ENCODE peak calls at places on chromosomes 3 and 15, in nine cellular contexts. One of them, this sample, is unnamed.

GRCh38 chr15:52963865-52964264 is 173.7 kb upstream of the ONECUT1 start:
- DNase-seq in heart right ventricle: no peak
- DNase-seq in B cell: no peak
- DNase-seq in mesenchymal stem cell: no peak
- DNase-seq in GM10248: no peak
- DNase-seq in T-cell: no peak
- DNase-seq in HT-29: no peak
- DNase-seq in NCI-H1048: no peak
- DNase-seq in AG08396: no peak
- DNase-seq in this sample: no peak

GRCh38 chr15:98160236-98160635 is 199.7 kb downstream of the ARRDC4 start:
- DNase-seq in mesenchymal stem cell: no peak
- DNase-seq in T-cell: peak; percentile 34
- DNase-seq in HT-29: no peak
- DNase-seq in B cell: no peak
- DNase-seq in NCI-H1048: no peak
- DNase-seq in heart right ventricle: no peak
- DNase-seq in GM10248: no peak
- DNase-seq in AG08396: no peak
- DNase-seq in this sample: no peak

GRCh38 chr3:40021338-40021737 is 211.9 kb downstream of the MYRIP start:
- DNase-seq in HT-29: no peak
- DNase-seq in mesenchymal stem cell: no peak
- DNase-seq in T-cell: no peak
- DNase-seq in NCI-H1048: no peak
- DNase-seq in B cell: no peak
- DNase-seq in heart right ventricle: no peak
- DNase-seq in GM10248: no peak
- DNase-seq in AG08396: no peak
- DNase-seq in this sample: no peak

GRCh38 chr3:128992926-128993460 is 883 bp downstream of the CFAP92 start:
- DNase-seq in HT-29: no peak
- DNase-seq in GM10248: no peak
- DNase-seq in NCI-H1048: no peak
- DNase-seq in AG08396: no peak
- DNase-seq in B cell: no peak
- DNase-seq in T-cell: no peak
- DNase-seq in mesenchymal stem cell: no peak
- DNase-seq in heart right ventricle: no peak
- DNase-seq in this sample: no peak

GRCh38 chr3:159855599-159856495 is 132.8 kb upstream of the IL12A start:
- DNase-seq in NCI-H1048: no peak
- DNase-seq in mesenchymal stem cell: peak; percentile 41
- DNase-seq in B cell: no peak
- DNase-seq in HT-29: no peak
- DNase-seq in T-cell: no peak
- DNase-seq in heart right ventricle: no peak
- DNase-seq in GM10248: no peak
- DNase-seq in AG08396: no peak
- DNase-seq in this sample: no peak

GRCh38 chr3:188417329-188417728 is 263.4 kb downstream of the LPP start:
- DNase-seq in AG08396: no peak
- DNase-seq in NCI-H1048: no peak
- DNase-seq in GM10248: no peak
- DNase-seq in T-cell: no peak
- DNase-seq in mesenchymal stem cell: no peak
- DNase-seq in heart right ventricle: no peak
- DNase-seq in HT-29: no peak
- DNase-seq in B cell: peak; percentile 50
- DNase-seq in this sample: no peak

GRCh38 chr3:36695113-36695768 is 69.1 kb downstream of the DCLK3 start:
- DNase-seq in mesenchymal stem cell: no peak
- DNase-seq in B cell: no peak
- DNase-seq in T-cell: no peak
- DNase-seq in AG08396: no peak
- DNase-seq in NCI-H1048: no peak
- DNase-seq in GM10248: no peak
- DNase-seq in HT-29: no peak
- DNase-seq in heart right ventricle: no peak
- DNase-seq in this sample: no peak

GRCh38 chr3:14598143-14598569 is 53.4 kb upstream of the CCDC174 start:
- DNase-seq in GM10248: peak; percentile 53
- DNase-seq in mesenchymal stem cell: peak; percentile 50
- DNase-seq in HT-29: no peak
- DNase-seq in T-cell: peak; percentile 43
- DNase-seq in AG08396: peak; percentile 73
- DNase-seq in heart right ventricle: no peak
- DNase-seq in NCI-H1048: no peak
- DNase-seq in B cell: no peak
- DNase-seq in this sample: peak; percentile 64

GRCh38 chr3:62667714-62668113 is 207.5 kb downstream of the CADPS start:
- DNase-seq in AG08396: no peak
- DNase-seq in heart right ventricle: no peak
- DNase-seq in HT-29: peak; percentile 1
- DNase-seq in GM10248: no peak
- DNase-seq in T-cell: no peak
- DNase-seq in mesenchymal stem cell: no peak
- DNase-seq in NCI-H1048: no peak
- DNase-seq in B cell: no peak
- DNase-seq in this sample: no peak

GRCh38 chr15:36908991-36909390 is 191.4 kb downstream of the MEIS2 start:
- DNase-seq in NCI-H1048: no peak
- DNase-seq in B cell: no peak
- DNase-seq in mesenchymal stem cell: no peak
- DNase-seq in T-cell: no peak
- DNase-seq in HT-29: no peak
- DNase-seq in AG08396: no peak
- DNase-seq in GM10248: no peak
- DNase-seq in heart right ventricle: no peak
- DNase-seq in this sample: no peak

GRCh38 chr3:28172748-28173147 is 68.7 kb upstream of the CMC1 start:
- DNase-seq in mesenchymal stem cell: no peak
- DNase-seq in NCI-H1048: no peak
- DNase-seq in HT-29: no peak
- DNase-seq in GM10248: no peak
- DNase-seq in heart right ventricle: no peak
- DNase-seq in B cell: no peak
- DNase-seq in AG08396: no peak
- DNase-seq in T-cell: no peak
- DNase-seq in this sample: no peak

GRCh38 chr3:171125010-171125409 is 98.5 kb upstream of the SLC2A2 start:
- DNase-seq in GM10248: no peak
- DNase-seq in mesenchymal stem cell: peak; percentile 25
- DNase-seq in HT-29: no peak
- DNase-seq in NCI-H1048: no peak
- DNase-seq in AG08396: no peak
- DNase-seq in B cell: no peak
- DNase-seq in heart right ventricle: no peak
- DNase-seq in T-cell: no peak
- DNase-seq in this sample: no peak

GRCh38 chr3:189282751-189283150 is 111.0 kb downstream of the TPRG1 start:
- DNase-seq in HT-29: no peak
- DNase-seq in T-cell: no peak
- DNase-seq in NCI-H1048: no peak
- DNase-seq in heart right ventricle: no peak
- DNase-seq in mesenchymal stem cell: no peak
- DNase-seq in AG08396: no peak
- DNase-seq in B cell: no peak
- DNase-seq in GM10248: no peak
- DNase-seq in this sample: no peak

GRCh38 chr3:155230382-155230781 is 63.1 kb downstream of the STRIT1 start:
- DNase-seq in mesenchymal stem cell: peak; percentile 38
- DNase-seq in AG08396: peak; percentile 28
- DNase-seq in HT-29: no peak
- DNase-seq in NCI-H1048: no peak
- DNase-seq in T-cell: no peak
- DNase-seq in B cell: no peak
- DNase-seq in heart right ventricle: no peak
- DNase-seq in GM10248: no peak
- DNase-seq in this sample: no peak

GRCh38 chr3:123071146-123071545 is 4.3 kb downstream of the PDIA5 start:
- DNase-seq in T-cell: no peak
- DNase-seq in NCI-H1048: no peak
- DNase-seq in B cell: no peak
- DNase-seq in AG08396: no peak
- DNase-seq in heart right ventricle: no peak
- DNase-seq in GM10248: no peak
- DNase-seq in mesenchymal stem cell: peak; percentile 41
- DNase-seq in HT-29: peak; percentile 16
- DNase-seq in this sample: no peak

GRCh38 chr3:99960941-99961340 is 143.3 kb downstream of the CMSS1 start:
- DNase-seq in GM10248: no peak
- DNase-seq in mesenchymal stem cell: peak; percentile 57
- DNase-seq in B cell: no peak
- DNase-seq in NCI-H1048: no peak
- DNase-seq in AG08396: no peak
- DNase-seq in heart right ventricle: no peak
- DNase-seq in HT-29: no peak
- DNase-seq in T-cell: no peak
- DNase-seq in this sample: no peak

GRCh38 chr3:46297658-46298423 is 55.6 kb downstream of the CCR3 start:
- DNase-seq in HT-29: no peak
- DNase-seq in T-cell: no peak
- DNase-seq in B cell: no peak
- DNase-seq in GM10248: no peak
- DNase-seq in NCI-H1048: no peak
- DNase-seq in mesenchymal stem cell: no peak
- DNase-seq in heart right ventricle: no peak
- DNase-seq in AG08396: no peak
- DNase-seq in this sample: no peak

GRCh38 chr3:37751967-37752660 is 109.6 kb upstream of the CTDSPL start:
- DNase-seq in NCI-H1048: no peak
- DNase-seq in AG08396: no peak
- DNase-seq in mesenchymal stem cell: no peak
- DNase-seq in HT-29: no peak
- DNase-seq in GM10248: no peak
- DNase-seq in T-cell: no peak
- DNase-seq in heart right ventricle: no peak
- DNase-seq in B cell: no peak
- DNase-seq in this sample: no peak

GRCh38 chr15:65450556-65450955 is 27.8 kb upstream of the IGDCC4 start:
- DNase-seq in HT-29: no peak
- DNase-seq in B cell: no peak
- DNase-seq in AG08396: no peak
- DNase-seq in heart right ventricle: no peak
- DNase-seq in GM10248: no peak
- DNase-seq in T-cell: no peak
- DNase-seq in mesenchymal stem cell: no peak
- DNase-seq in NCI-H1048: no peak
- DNase-seq in this sample: no peak

GRCh38 chr3:73080201-73080966 is 18.9 kb downstream of the EBLN2 start:
- DNase-seq in mesenchymal stem cell: no peak
- DNase-seq in AG08396: no peak
- DNase-seq in T-cell: no peak
- DNase-seq in NCI-H1048: no peak
- DNase-seq in GM10248: peak; percentile 46
- DNase-seq in HT-29: no peak
- DNase-seq in heart right ventricle: no peak
- DNase-seq in B cell: no peak
- DNase-seq in this sample: no peak

GRCh38 chr15:34039506-34040123 is 611 bp upstream of the AVEN start:
- DNase-seq in NCI-H1048: no peak
- DNase-seq in AG08396: no peak
- DNase-seq in B cell: peak; percentile 48
- DNase-seq in GM10248: peak; percentile 48
- DNase-seq in HT-29: no peak
- DNase-seq in mesenchymal stem cell: peak; percentile 30
- DNase-seq in heart right ventricle: no peak
- DNase-seq in T-cell: no peak
- DNase-seq in this sample: peak; percentile 62

GRCh38 chr15:39174332-39174731 is 406.5 kb upstream of the THBS1 start:
- DNase-seq in mesenchymal stem cell: no peak
- DNase-seq in AG08396: no peak
- DNase-seq in HT-29: no peak
- DNase-seq in heart right ventricle: no peak
- DNase-seq in GM10248: no peak
- DNase-seq in B cell: no peak
- DNase-seq in NCI-H1048: no peak
- DNase-seq in T-cell: no peak
- DNase-seq in this sample: no peak

GRCh38 chr3:185701891-185702563 is 115.9 kb downstream of the SENP2 start:
- DNase-seq in GM10248: no peak
- DNase-seq in heart right ventricle: no peak
- DNase-seq in HT-29: no peak
- DNase-seq in AG08396: no peak
- DNase-seq in NCI-H1048: no peak
- DNase-seq in mesenchymal stem cell: no peak
- DNase-seq in B cell: no peak
- DNase-seq in T-cell: no peak
- DNase-seq in this sample: no peak

GRCh38 chr3:69197455-69197854 is 75.1 kb upstream of the LMOD3 start:
- DNase-seq in HT-29: no peak
- DNase-seq in NCI-H1048: no peak
- DNase-seq in heart right ventricle: no peak
- DNase-seq in mesenchymal stem cell: no peak
- DNase-seq in T-cell: no peak
- DNase-seq in B cell: no peak
- DNase-seq in GM10248: no peak
- DNase-seq in AG08396: no peak
- DNase-seq in this sample: no peak

GRCh38 chr3:121431717-121432517 is 113.9 kb downstream of the POLQ start:
- DNase-seq in NCI-H1048: no peak
- DNase-seq in AG08396: peak; percentile 48
- DNase-seq in heart right ventricle: no peak
- DNase-seq in B cell: peak; percentile 66
- DNase-seq in HT-29: peak; percentile 57
- DNase-seq in GM10248: peak; percentile 68
- DNase-seq in T-cell: peak; percentile 34
- DNase-seq in mesenchymal stem cell: peak; percentile 72
- DNase-seq in this sample: peak; percentile 74

GRCh38 chr15:40038267-40038653 is 721 bp downstream of the SRP14 start:
- DNase-seq in NCI-H1048: no peak
- DNase-seq in HT-29: no peak
- DNase-seq in B cell: no peak
- DNase-seq in AG08396: peak; percentile 40
- DNase-seq in mesenchymal stem cell: peak; percentile 69
- DNase-seq in heart right ventricle: no peak
- DNase-seq in T-cell: no peak
- DNase-seq in GM10248: no peak
- DNase-seq in this sample: no peak

GRCh38 chr15:29934251-29934650 is 112.0 kb upstream of the TJP1 start:
- DNase-seq in T-cell: no peak
- DNase-seq in NCI-H1048: no peak
- DNase-seq in heart right ventricle: no peak
- DNase-seq in B cell: no peak
- DNase-seq in mesenchymal stem cell: peak; percentile 41
- DNase-seq in AG08396: peak; percentile 38
- DNase-seq in HT-29: peak; percentile 58
- DNase-seq in GM10248: no peak
- DNase-seq in this sample: no peak

GRCh38 chr15:31551323-31551722 is 224.7 kb downstream of the KLF13 start:
- DNase-seq in GM10248: no peak
- DNase-seq in AG08396: no peak
- DNase-seq in T-cell: no peak
- DNase-seq in HT-29: no peak
- DNase-seq in heart right ventricle: no peak
- DNase-seq in mesenchymal stem cell: no peak
- DNase-seq in B cell: no peak
- DNase-seq in NCI-H1048: no peak
- DNase-seq in this sample: no peak

GRCh38 chr3:168951884-168952283 is 711.6 kb downstream of the MECOM start:
- DNase-seq in B cell: no peak
- DNase-seq in GM10248: no peak
- DNase-seq in mesenchymal stem cell: no peak
- DNase-seq in AG08396: no peak
- DNase-seq in T-cell: no peak
- DNase-seq in HT-29: no peak
- DNase-seq in heart right ventricle: no peak
- DNase-seq in NCI-H1048: no peak
- DNase-seq in this sample: no peak

GRCh38 chr3:165644331-165644730 is 192.9 kb downstream of the BCHE start:
- DNase-seq in mesenchymal stem cell: no peak
- DNase-seq in GM10248: no peak
- DNase-seq in T-cell: no peak
- DNase-seq in NCI-H1048: no peak
- DNase-seq in heart right ventricle: no peak
- DNase-seq in HT-29: no peak
- DNase-seq in AG08396: no peak
- DNase-seq in B cell: no peak
- DNase-seq in this sample: no peak

GRCh38 chr3:20564966-20565365 is 379.0 kb upstream of the SGO1 start:
- DNase-seq in NCI-H1048: no peak
- DNase-seq in AG08396: no peak
- DNase-seq in B cell: no peak
- DNase-seq in HT-29: no peak
- DNase-seq in heart right ventricle: no peak
- DNase-seq in T-cell: no peak
- DNase-seq in GM10248: no peak
- DNase-seq in mesenchymal stem cell: no peak
- DNase-seq in this sample: no peak

This sample was measured in CD4-positive, CD25-positive, alpha-beta regulatory T cell.